ENCODE peak calls at places on chromosomes 16 and 17, in six cellular contexts. D, R, G, E, V and Z are unnamed samples.

GRCh38 chr17:8807070-8807550 is 7.9 kb upstream of the MFSD6L start:
- DNase-seq in D (no peak), R (peak), G (peak), E (no peak), V (no peak), Z (peak)

GRCh38 chr17:7889166-7889584 is 586 bp downstream of the CHD3 start:
- DNase-seq in D (peak), R (no peak), G (no peak), E (peak), V (peak), Z (no peak)

GRCh38 chr16:797686-798085 is 2.8 kb downstream of the GNG13 start:
- DNase-seq in D (no peak), R (no peak), G (no peak), E (no peak), V (no peak), Z (no peak)

GRCh38 chr17:55549140-55549539 is 37.9 kb upstream of the SMIM36 start:
- DNase-seq in D (peak), R (no peak), G (peak), E (peak), V (no peak), Z (peak)

GRCh38 chr17:42333053-42333452 is 44.8 kb downstream of the STAT5A start:
- DNase-seq in D (no peak), R (peak), G (no peak), E (no peak), V (no peak), Z (no peak)

GRCh38 chr17:8015957-8016631 is 13.7 kb downstream of the GUCY2D start:
- DNase-seq in D (no peak), R (no peak), G (no peak), E (no peak), V (no peak), Z (no peak)

GRCh38 chr17:75514299-75515228 is 773 bp downstream of the CASKIN2 start:
- DNase-seq in D (no peak), R (no peak), G (no peak), E (no peak), V (no peak), Z (peak)

GRCh38 chr16:30829130-30830071 is 42.4 kb upstream of the ZNF629 start:
- DNase-seq in D (peak), R (no peak), G (no peak), E (peak), V (no peak), Z (no peak)

GRCh38 chr16:60905806-60906205 is 1130.4 kb downstream of the CDH8 start:
- DNase-seq in D (no peak), R (no peak), G (no peak), E (no peak), V (no peak), Z (no peak)

GRCh38 chr17:47119746-47120520 is 69.2 kb downstream of the CDC27 start:
- DNase-seq in D (no peak), R (no peak), G (no peak), E (peak), V (no peak), Z (no peak)

GRCh38 chr16:68061396-68061795 is 23.8 kb upstream of the NFATC3 start:
- DNase-seq in D (no peak), R (no peak), G (no peak), E (no peak), V (no peak), Z (peak)

GRCh38 chr17:14843086-14843795 is 421.9 kb downstream of the PMP22 start:
- DNase-seq in D (no peak), R (no peak), G (no peak), E (no peak), V (no peak), Z (no peak)

GRCh38 chr17:742147-742793 is 9.8 kb downstream of the GEMIN4 start:
- DNase-seq in D (no peak), R (no peak), G (no peak), E (no peak), V (no peak), Z (peak)

GRCh38 chr16:12300490-12300889 is 324.0 kb downstream of the SNX29 start:
- DNase-seq in D (no peak), R (no peak), G (no peak), E (no peak), V (no peak), Z (no peak)

GRCh38 chr16:15950167-15950854 is 895 bp downstream of the ABCC1 start:
- DNase-seq in D (no peak), R (no peak), G (peak), E (peak), V (peak), Z (peak)

GRCh38 chr17:33519692-33520091 is 226.6 kb upstream of the ASIC2 start:
- DNase-seq in D (no peak), R (no peak), G (no peak), E (no peak), V (no peak), Z (no peak)

GRCh38 chr16:50244140-50244503 is 22.2 kb upstream of the ADCY7 start:
- DNase-seq in D (no peak), R (no peak), G (no peak), E (no peak), V (no peak), Z (no peak)

GRCh38 chr17:43935204-43935925 is 6.9 kb downstream of the PPY start:
- DNase-seq in D (no peak), R (no peak), G (no peak), E (no peak), V (no peak), Z (no peak)

GRCh38 chr16:53090591-53091507 is 36.1 kb downstream of the CHD9 start:
- DNase-seq in D (no peak), R (peak), G (no peak), E (peak), V (peak), Z (peak)

GRCh38 chr17:73770115-73770848 is 126.0 kb upstream of the SDK2 start:
- DNase-seq in D (peak), R (no peak), G (no peak), E (no peak), V (no peak), Z (no peak)

GRCh38 chr17:35121315-35121714 is at the start of gene FNDC8:
- DNase-seq in D (no peak), R (no peak), G (no peak), E (no peak), V (no peak), Z (no peak)

GRCh38 chr17:35116845-35117244 is 2.8 kb downstream of the RAD51D start:
- DNase-seq in D (no peak), R (no peak), G (no peak), E (no peak), V (no peak), Z (peak)

GRCh38 chr17:35119370-35120185 is at the start of gene RAD51D:
- DNase-seq in D (peak), R (peak), G (peak), E (peak), V (peak), Z (peak)

DNA sequence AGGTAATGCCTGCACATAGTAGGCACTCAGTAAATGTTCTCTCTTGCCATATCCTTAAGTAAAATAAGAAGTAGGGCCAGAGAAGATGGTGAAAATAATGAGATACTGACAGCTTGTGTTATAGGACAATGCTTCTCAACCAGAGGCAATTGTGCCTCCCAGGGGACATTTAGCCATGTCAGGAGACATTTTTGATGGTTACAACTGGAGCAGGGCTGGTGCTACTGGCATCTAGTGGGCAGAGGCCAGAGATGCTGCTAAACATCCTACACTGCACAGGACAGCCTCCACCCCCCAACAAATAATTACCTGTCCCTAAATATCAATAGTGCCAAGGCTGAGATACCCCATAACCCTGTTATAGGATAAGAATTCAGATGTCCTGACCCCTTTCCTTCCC is 1.7 kb downstream of the RAD51D start:
- DNase-seq in D (peak), R (peak), G (no peak), E (peak), V (no peak), Z (peak)
- TF ChIP-seq MYC in D (no peak), R (no peak), G (no peak), E (no peak), V (no peak), Z (no peak)

GRCh38 chr17:2247005-2247404 is 56.6 kb downstream of the SMG6 start:
- DNase-seq in D (no peak), R (no peak), G (no peak), E (no peak), V (no peak), Z (no peak)
- TF ChIP-seq CTCF in D (no peak), R (no peak), G (no peak), E (no peak), V (no peak), Z (no peak)

DNA sequence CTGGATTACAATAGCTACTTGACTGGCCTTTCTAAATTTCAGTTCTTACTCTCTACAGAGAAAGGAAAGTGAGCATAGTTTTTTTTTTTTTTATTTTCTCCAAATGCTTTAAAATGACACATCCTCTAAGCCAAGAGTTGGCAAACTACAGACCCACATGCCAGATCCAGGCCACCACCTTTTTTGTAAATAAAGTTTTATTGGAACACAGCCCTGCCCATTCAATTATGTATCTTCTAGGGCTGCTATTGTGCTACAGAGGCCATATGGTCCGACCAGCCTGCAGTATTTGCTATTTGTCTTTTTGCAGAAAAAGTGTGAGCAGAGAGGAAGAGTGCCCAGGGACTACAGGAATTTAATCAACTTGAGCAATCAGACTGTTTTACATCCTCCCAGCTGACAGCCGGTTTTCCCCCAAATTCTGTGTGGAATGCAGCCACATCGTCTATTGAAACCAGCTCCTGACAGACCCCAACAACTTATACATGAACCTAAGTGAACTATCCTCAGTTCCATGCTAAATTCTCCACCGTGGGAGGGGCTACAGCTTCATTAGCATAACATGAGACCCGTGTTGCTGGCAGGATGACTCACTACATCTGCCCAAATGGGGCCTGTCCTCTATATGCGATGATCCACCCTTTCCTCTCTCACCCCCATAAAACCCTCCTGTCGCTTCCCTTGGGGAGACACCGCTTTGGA is 149.2 kb upstream of the HS3ST3A1 start:
- DNase-seq in D (no peak), R (no peak), G (peak), E (no peak), V (no peak), Z (peak)
- TF ChIP-seq MAX in D (no peak), R (no peak), G (no peak), E (no peak), V (no peak), Z (peak)

DNA sequence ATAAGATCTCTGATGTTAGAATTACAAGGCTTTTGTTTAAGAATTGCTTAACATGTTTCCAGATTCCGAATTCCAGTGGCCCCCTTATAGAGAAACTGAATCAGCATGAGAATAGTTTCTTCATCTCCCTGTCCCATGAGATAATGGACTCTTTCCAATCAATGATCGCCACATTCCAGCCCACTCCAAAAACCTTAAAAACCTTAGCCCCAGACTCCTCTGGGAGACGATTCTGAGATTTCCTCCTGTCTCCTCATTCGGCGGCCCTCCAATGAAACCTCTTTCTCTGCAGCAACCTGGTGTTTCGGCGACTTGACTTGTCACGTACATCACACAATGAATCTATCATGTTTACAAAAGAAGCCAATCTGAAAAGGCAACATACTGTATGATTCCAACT is 197.1 kb upstream of the PSMD7 start:
- DNase-seq in D (no peak), R (no peak), G (no peak), E (no peak), V (no peak), Z (no peak)
- TF ChIP-seq MYC in D (no peak), R (no peak), G (no peak), E (no peak), V (no peak), Z (no peak)